ENCODE peak calls at places on chromosomes 11 and 22, in four cellular contexts. L, K, E and J are unnamed samples.

GRCh38 chr11:133840479-133840941 is 4.8 kb downstream of the SPATA19 start:
- DNase-seq in L (no peak), K (no peak), E (no peak), J (no peak)

GRCh38 chr22:47035443-47035881 is 273.0 kb downstream of the TBC1D22A start:
- DNase-seq in L (no peak), E (no peak), K (no peak), J (no peak)

GRCh38 chr11:5550440-5551095 is 2.2 kb upstream of the OR52H1 start:
- DNase-seq in E (no peak), L (peak; percentile 8), K (no peak), J (peak; percentile 21)

GRCh38 chr11:74615311-74615710 is 22.9 kb downstream of the POLD3 start:
- DNase-seq in E (no peak), L (no peak), K (no peak), J (no peak)

GRCh38 chr11:8641332-8641731 is 41.1 kb downstream of the TRIM66 start:
- DNase-seq in E (no peak), K (no peak), L (no peak), J (no peak)

GRCh38 chr11:35541621-35542375 is 16.4 kb upstream of the PAMR1 start:
- DNase-seq in E (no peak), K (no peak), L (no peak), J (no peak)

GRCh38 chr11:413120-414081 is 1.4 kb downstream of the SIGIRR start:
- DNase-seq in E (no peak), K (no peak), L (no peak), J (no peak)

GRCh38 chr11:2198621-2199365 is 27.2 kb upstream of the TH start:
- DNase-seq in K (no peak), E (no peak), L (no peak), J (no peak)

GRCh38 chr22:48494968-48495750 is 1332.5 kb downstream of the BRD1 start:
- DNase-seq in E (no peak), L (no peak), K (no peak), J (no peak)

GRCh38 chr22:50261615-50262459 is at the start of gene MAPK12:
- DNase-seq in L (no peak), K (no peak), E (peak; percentile 80), J (no peak)

GRCh38 chr22:29879738-29880137 is 3.2 kb upstream of the MTMR3 start:
- DNase-seq in L (no peak), E (peak; percentile 30), K (no peak), J (peak; percentile 17)

GRCh38 chr11:112033902-112034301 is 8.7 kb downstream of the DLAT start:
- DNase-seq in K (no peak), L (no peak), E (no peak), J (no peak)

GRCh38 chr11:66188580-66188979 is 79.9 kb upstream of the RAB1B start:
- DNase-seq in L (no peak), E (no peak), K (no peak), J (no peak)

GRCh38 chr11:63619967-63620366 is 5.7 kb upstream of the PLAAT3 start:
- DNase-seq in K (no peak), L (no peak), E (no peak), J (no peak)

GRCh38 chr22:30304495-30305244 is 15.4 kb upstream of the CASTOR1 start:
- DNase-seq in E (no peak), L (no peak), K (no peak), J (no peak)

GRCh38 chr11:85628771-85629341 is 463 bp downstream of the TMEM126B start:
- DNase-seq in K (peak; percentile 9), L (no peak), E (no peak), J (no peak)

GRCh38 chr11:27524155-27524554 is 17.6 kb upstream of the LIN7C start:
- DNase-seq in K (peak; percentile 41), L (no peak), E (no peak), J (no peak)

GRCh38 chr11:16364250-16364649 is 7.9 kb upstream of the SOX6 start:
- DNase-seq in L (no peak), E (no peak), K (no peak), J (no peak)

GRCh38 chr22:31846161-31847115 is 92.6 kb downstream of the DEPDC5 start:
- DNase-seq in L (no peak), E (peak; percentile 48), K (no peak), J (peak; percentile 8)

GRCh38 chr11:20060180-20060579 is 100.1 kb downstream of the DBX1 start:
- DNase-seq in L (no peak), K (no peak), E (no peak), J (no peak)

GRCh38 chr11:66011239-66011784 is 496 bp upstream of the CST6 start:
- DNase-seq in L (no peak), E (no peak), K (no peak), J (no peak)

GRCh38 chr11:63845911-63846310 is 7.0 kb downstream of the MARK2 start:
- DNase-seq in K (no peak), L (no peak), E (no peak), J (no peak)

GRCh38 chr22:35785181-35785923 is 67.7 kb downstream of the APOL5 start:
- DNase-seq in E (no peak), L (no peak), K (no peak), J (no peak)

GRCh38 chr11:35664977-35665441 is 2.4 kb downstream of the TRIM44 start:
- DNase-seq in E (no peak), K (no peak), L (no peak), J (peak; percentile 14)

DNA sequence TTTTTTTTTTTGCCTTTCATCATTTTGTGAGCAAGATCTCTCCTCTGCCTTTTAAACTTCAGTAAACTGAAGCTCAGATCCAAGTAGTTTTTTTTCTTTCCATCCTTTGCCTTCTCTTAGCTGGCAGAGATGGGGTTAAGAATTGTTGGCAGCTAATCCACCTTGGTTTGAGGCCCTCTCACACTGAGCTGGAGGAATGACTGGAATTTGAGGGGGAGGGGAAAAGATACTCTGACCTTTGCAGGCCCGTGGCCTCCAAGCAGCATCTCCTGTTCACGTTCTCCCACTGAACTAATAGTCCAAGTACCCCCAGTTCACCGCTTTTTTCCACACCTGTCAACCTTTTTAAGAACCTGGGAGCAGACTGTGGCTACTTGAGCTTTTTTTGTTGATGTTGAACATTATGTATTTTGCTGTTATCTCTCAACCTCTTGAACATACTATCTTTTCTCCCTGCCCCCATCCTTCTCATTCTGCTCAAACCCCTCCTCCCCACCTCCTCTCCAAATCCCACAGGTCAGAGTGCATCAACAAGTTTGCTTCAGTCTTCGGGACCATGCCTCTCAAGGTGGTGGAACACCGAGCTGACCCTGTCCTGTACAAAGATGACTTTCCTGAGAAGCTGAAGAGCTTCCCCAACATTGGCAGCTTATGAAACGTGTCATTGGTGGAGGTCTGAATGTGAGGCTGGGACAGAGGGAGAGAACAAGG is 66.2 kb downstream of the ALX4 start:
- DNase-seq in L (no peak), K (peak; percentile 77), E (no peak), J (peak; percentile 28)
- TF ChIP-seq POLR2AphosphoS2 in L (no peak), K (no peak), E (no peak), J (no peak)

DNA sequence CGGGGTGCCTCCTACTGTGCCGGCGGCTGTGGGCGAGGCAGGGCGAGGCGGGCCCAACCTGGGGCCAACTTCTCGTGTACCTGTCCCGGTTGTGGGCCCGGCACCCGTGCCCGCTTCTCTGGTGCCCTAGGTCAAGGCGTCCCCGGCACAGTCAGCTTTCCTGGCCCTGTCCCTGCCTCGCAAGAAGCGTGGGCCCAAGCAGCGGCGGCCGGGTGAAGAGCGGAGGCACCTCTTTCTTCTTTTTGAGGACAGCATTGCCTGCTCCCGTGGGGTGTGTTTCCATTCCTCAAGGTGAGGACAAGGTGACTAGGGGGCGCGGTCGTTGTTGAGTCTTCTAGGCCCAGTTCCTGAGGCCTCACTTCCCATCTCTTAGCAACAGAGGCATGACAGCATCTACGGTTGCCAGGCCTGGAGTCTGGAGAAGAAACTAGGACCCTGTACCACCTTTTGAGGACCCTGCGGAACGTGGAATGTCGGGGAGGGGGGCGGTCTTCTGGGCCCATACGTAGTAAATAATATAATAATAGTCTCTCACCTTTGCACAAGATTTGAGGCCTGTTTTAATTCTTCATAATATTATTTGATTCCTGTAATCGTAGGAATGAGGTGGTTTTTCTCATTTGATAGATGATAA is 418 bp downstream of the ACO2 start:
- DNase-seq in K (no peak), E (no peak), L (no peak), J (no peak)
- TF ChIP-seq CEBPB in K (no peak), E (no peak), L (no peak), J (no peak)

GRCh38 chr11:67613313-67613959 is 6.7 kb downstream of the NDUFV1 start:
- DNase-seq in K (no peak), L (no peak), E (no peak), J (no peak)
- TF ChIP-seq POLR2AphosphoS2 in K (no peak), L (no peak), E (no peak), J (no peak)

GRCh38 chr11:79042824-79043223 is 398.0 kb downstream of the TENM4 start:
- DNase-seq in L (no peak), E (no peak), K (no peak), J (no peak)

GRCh38 chr11:79040348-79040747 is 400.5 kb downstream of the TENM4 start:
- DNase-seq in K (no peak), L (no peak), E (no peak), J (no peak)

GRCh38 chr11:79044211-79044610 is 396.6 kb downstream of the TENM4 start:
- DNase-seq in L (no peak), K (no peak), E (no peak), J (no peak)

GRCh38 chr11:79043726-79044125 is 397.1 kb downstream of the TENM4 start:
- DNase-seq in E (no peak), L (no peak), K (no peak), J (no peak)

DNA sequence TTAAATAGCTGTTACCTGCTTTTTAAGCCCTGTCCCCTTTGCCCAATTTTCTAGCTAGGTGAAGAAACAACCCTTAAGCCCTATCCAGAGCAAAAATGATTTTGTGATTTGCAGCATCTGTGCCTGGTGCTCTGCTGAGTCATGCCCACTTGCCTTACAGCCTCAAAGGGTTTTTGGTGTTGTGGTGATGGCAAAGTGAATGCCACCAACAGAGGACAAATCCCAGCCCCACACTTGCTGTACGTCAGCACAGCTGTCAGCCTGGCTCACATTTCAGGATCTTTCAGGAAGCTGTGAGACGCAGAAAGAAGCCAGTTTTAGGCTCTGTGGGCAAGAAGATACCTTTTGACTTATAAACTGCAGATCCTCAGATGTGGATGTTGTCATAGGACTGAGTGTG is 401.7 kb downstream of the TENM4 start:
- DNase-seq in L (no peak), K (no peak), E (no peak), J (no peak)
- TF ChIP-seq CEBPB in L (no peak), K (no peak), E (no peak), J (no peak)

DNA sequence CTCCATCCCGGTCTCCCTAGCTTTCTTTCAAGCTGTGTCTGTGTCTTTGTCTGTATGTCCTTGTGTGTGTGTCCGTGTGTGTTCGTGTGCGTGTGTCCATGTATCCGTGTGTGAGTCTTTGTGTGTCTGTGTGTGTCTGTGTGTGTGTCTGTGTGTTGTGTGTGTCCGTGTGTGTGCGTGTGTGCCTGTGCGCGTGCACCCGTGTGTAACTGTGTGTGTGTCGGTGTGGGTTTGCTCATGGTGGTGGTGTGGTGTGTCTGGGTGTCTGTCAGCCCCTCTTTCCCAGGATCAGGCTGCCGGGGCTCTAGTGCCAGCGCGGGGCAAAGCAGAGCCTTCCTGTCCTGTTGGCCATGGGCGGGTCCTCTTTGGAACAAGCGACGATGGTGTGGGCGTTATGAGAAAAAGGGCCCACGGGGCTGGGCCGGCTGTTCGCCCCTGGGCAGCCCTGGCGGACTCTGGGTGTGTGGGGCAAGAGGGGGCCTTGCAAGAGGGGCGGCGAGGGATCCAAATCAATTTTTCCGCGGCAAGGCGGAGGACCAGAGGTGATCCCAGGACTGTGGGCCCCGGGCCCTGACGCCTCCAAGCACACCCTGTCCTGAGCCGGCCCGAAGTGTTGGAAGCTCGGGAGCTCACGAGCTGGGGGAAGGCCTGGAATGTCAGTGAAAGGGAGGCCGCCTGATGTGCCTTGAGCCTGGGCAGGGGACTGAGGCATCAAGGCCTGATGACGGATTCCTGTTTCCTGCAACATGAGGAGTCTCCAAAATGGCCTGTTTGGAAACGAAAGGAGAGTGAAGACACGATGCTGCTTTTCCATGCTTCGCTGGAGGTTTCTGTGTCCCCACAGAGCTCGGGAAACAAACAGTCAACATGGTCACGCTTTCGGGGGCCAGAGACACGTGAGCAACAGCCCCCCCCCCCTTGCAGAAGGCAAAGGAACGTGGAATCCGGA is 3929.2 kb upstream of the OR11H1 start:
- DNase-seq in L (no peak), K (no peak), E (no peak), J (no peak)
- TF ChIP-seq POLR2AphosphoS2 in L (no peak), K (no peak), E (no peak), J (no peak)